ENCODE peak calls at places on chromosomes 3 and 15, in seven cellular contexts. X is amygdala; J is stimulated activated CD8-positive, alpha-beta memory T cell treated with anti-CD3 and anti-CD28 coated beads, Interleukin-7, amount 100 ng/mL, for 24 hours; G is stimulated activated CD4-positive, alpha-beta T cell treated with anti-CD3 and anti-CD28 coated beads, Interleukin-12 subunit alpha, Interleukin-12 subunit beta, amount 100 ng/mL, for 48 hours; B is NCI-H526; V is SW 1271; R is transverse colon. U is an unnamed sample.

GRCh38 chr3:46670000-46670890 is 23.2 kb downstream of the ALS2CL start:
- DNase-seq in G (no peak), V (no peak), J (no peak), R (no peak), X (no peak), B (no peak), U (no peak)

GRCh38 chr3:30408105-30408557 is 198.3 kb upstream of the TGFBR2 start:
- DNase-seq in G (no peak), X (no peak), V (no peak), R (no peak), J (no peak), B (no peak), U (no peak)

GRCh38 chr3:73461582-73461981 is 163.2 kb downstream of the PDZRN3 start:
- DNase-seq in R (no peak), J (no peak), V (no peak), G (no peak), X (no peak), B (no peak), U (no peak)

GRCh38 chr3:177234121-177234520 is 36.8 kb upstream of the TBL1XR1 start:
- DNase-seq in J (no peak), R (no peak), X (no peak), B (no peak), G (no peak), V (no peak), U (no peak)

GRCh38 chr15:85563328-85563727 is 182.9 kb downstream of the AKAP13 start:
- DNase-seq in R (no peak), V (no peak), J (no peak), X (no peak), B (no peak), G (no peak), U (peak)

GRCh38 chr3:155747286-155747685 is 2.4 kb upstream of the PLCH1 start:
- DNase-seq in B (no peak), G (no peak), X (no peak), R (no peak), V (no peak), J (no peak), U (no peak)

GRCh38 chr3:9749333-9749662 is 454 bp upstream of the OGG1 start:
- DNase-seq in V (no peak), G (no peak), X (no peak), R (no peak), J (no peak), B (peak), U (no peak)

GRCh38 chr3:126104742-126105605 is 21.1 kb upstream of the SLC41A3 start:
- DNase-seq in J (no peak), B (no peak), X (no peak), R (no peak), G (no peak), V (no peak), U (no peak)

GRCh38 chr3:103389356-103389755 is 954.5 kb downstream of the ZPLD1 start:
- DNase-seq in J (no peak), G (no peak), V (no peak), R (no peak), B (no peak), X (no peak), U (no peak)

GRCh38 chr15:73374599-73374998 is 5.8 kb upstream of the HCN4 start:
- DNase-seq in J (no peak), G (no peak), X (no peak), V (no peak), B (peak), R (no peak), U (no peak)

GRCh38 chr15:91385301-91385700 is 285.2 kb downstream of the SV2B start:
- DNase-seq in V (no peak), X (no peak), B (no peak), R (no peak), G (no peak), J (no peak), U (no peak)

GRCh38 chr15:69478259-69478687 is 25.7 kb downstream of the RPLP1 start:
- DNase-seq in J (no peak), V (peak), G (no peak), B (peak), R (peak), X (peak), U (peak)

GRCh38 chr15:92808611-92809063 is 91.5 kb upstream of the CHD2 start:
- DNase-seq in V (peak), X (no peak), J (no peak), B (peak), R (no peak), G (no peak), U (peak)

GRCh38 chr15:68620721-68621528 is 42.1 kb downstream of the CORO2B start:
- DNase-seq in J (no peak), G (no peak), X (peak), V (no peak), B (no peak), R (peak), U (no peak)

GRCh38 chr3:12670789-12671450 is 7.0 kb upstream of the RAF1 start:
- DNase-seq in B (no peak), V (no peak), G (no peak), X (no peak), J (no peak), R (no peak), U (no peak)

GRCh38 chr3:194069421-194070219 is 66.3 kb upstream of the HES1 start:
- DNase-seq in V (no peak), B (no peak), G (no peak), R (no peak), X (no peak), J (no peak), U (no peak)

GRCh38 chr15:28975766-28976179 is 90.0 kb downstream of the APBA2 start:
- DNase-seq in B (peak), G (peak), J (peak), R (peak), V (peak), X (no peak), U (no peak)

GRCh38 chr3:85571835-85572234 is 613.0 kb downstream of the CADM2 start:
- DNase-seq in R (no peak), X (no peak), J (no peak), B (no peak), G (no peak), V (no peak), U (no peak)

GRCh38 chr3:142019794-142020320 is 129.5 kb downstream of the TFDP2 start:
- DNase-seq in J (no peak), B (no peak), G (no peak), V (no peak), X (no peak), R (no peak), U (peak)

GRCh38 chr15:27714675-27715074 is 384.4 kb downstream of the OCA2 start:
- DNase-seq in R (no peak), G (no peak), B (no peak), V (no peak), J (no peak), X (no peak), U (no peak)

GRCh38 chr15:36694574-36694973 is 115.1 kb downstream of the CDIN1 start:
- DNase-seq in X (no peak), V (no peak), G (no peak), R (no peak), B (no peak), J (no peak), U (no peak)

GRCh38 chr3:157588386-157589060 is 85.3 kb upstream of the VEPH1 start:
- DNase-seq in B (no peak), J (no peak), G (no peak), V (no peak), R (no peak), X (no peak), U (no peak)

GRCh38 chr3:119690043-119690656 is 12.7 kb upstream of the CFAP91 start:
- DNase-seq in V (peak), G (no peak), B (peak), R (no peak), X (no peak), J (no peak), U (peak)

GRCh38 chr3:190811775-190812480 is 50.6 kb downstream of the GMNC start:
- DNase-seq in X (peak), J (no peak), B (peak), V (peak), R (no peak), G (no peak), U (peak)

GRCh38 chr15:51374131-51374530 is 32.7 kb downstream of the GLDN start:
- DNase-seq in J (no peak), G (no peak), B (peak), R (no peak), V (no peak), X (no peak), U (peak)

GRCh38 chr15:99249270-99249817 is at the start of gene TTC23:
- DNase-seq in V (no peak), J (no peak), X (peak), R (peak), B (no peak), G (no peak), U (no peak)

GRCh38 chr15:35777016-35777415 is 231.1 kb upstream of the DPH6 start:
- DNase-seq in J (no peak), R (no peak), V (no peak), G (no peak), X (no peak), B (no peak), U (no peak)

GRCh38 chr15:64521726-64522164 is 61.4 kb downstream of the ZNF609 start:
- DNase-seq in G (no peak), J (no peak), X (peak), R (no peak), V (peak), B (peak), U (peak)

GRCh38 chr3:173065543-173065970 is 75.5 kb downstream of the SPATA16 start:
- DNase-seq in V (no peak), G (no peak), B (no peak), X (no peak), J (no peak), R (no peak), U (no peak)

GRCh38 chr15:52733078-52733477 is 53.9 kb upstream of the ATOSA start:
- DNase-seq in B (no peak), G (no peak), R (no peak), J (no peak), X (no peak), V (no peak), U (no peak)